ENCODE peak calls at places on chromosomes 12 and 14, in eight cellular contexts. One of them, this sample, is unnamed.

GRCh38 chr14:102055181-102055901 is 31.5 kb downstream of the HSP90AA1 start:
- DNase-seq in AG04449: peak
- DNase-seq in astrocyte of the spinal cord: peak
- DNase-seq in sigmoid colon: no peak
- DNase-seq in heart right ventricle: no peak
- DNase-seq in fibroblast of lung: peak
- DNase-seq in vagina: no peak
- DNase-seq in BE2C: no peak
- DNase-seq in this sample: peak

GRCh38 chr12:64670856-64671639 is 60.8 kb downstream of the RASSF3 start:
- DNase-seq in AG04449: no peak
- DNase-seq in astrocyte of the spinal cord: peak
- DNase-seq in sigmoid colon: peak
- DNase-seq in heart right ventricle: no peak
- DNase-seq in fibroblast of lung: peak
- DNase-seq in vagina: no peak
- DNase-seq in BE2C: no peak
- DNase-seq in this sample: no peak

GRCh38 chr12:30926243-30927209 is at the start of gene TSPAN11:
- DNase-seq in AG04449: no peak
- DNase-seq in astrocyte of the spinal cord: peak
- DNase-seq in sigmoid colon: no peak
- DNase-seq in heart right ventricle: peak
- DNase-seq in fibroblast of lung: peak
- DNase-seq in vagina: peak
- DNase-seq in BE2C: peak
- DNase-seq in this sample: no peak

GRCh38 chr12:61097991-61098580 is 1162.1 kb upstream of the USP15 start:
- DNase-seq in AG04449: no peak
- DNase-seq in astrocyte of the spinal cord: no peak
- DNase-seq in sigmoid colon: no peak
- DNase-seq in heart right ventricle: no peak
- DNase-seq in fibroblast of lung: no peak
- DNase-seq in vagina: no peak
- DNase-seq in BE2C: no peak
- DNase-seq in this sample: no peak

GRCh38 chr14:77459072-77459723 is 1.3 kb downstream of the AHSA1 start:
- DNase-seq in AG04449: peak
- DNase-seq in astrocyte of the spinal cord: peak
- DNase-seq in sigmoid colon: no peak
- DNase-seq in heart right ventricle: no peak
- DNase-seq in fibroblast of lung: peak
- DNase-seq in vagina: no peak
- DNase-seq in BE2C: peak
- DNase-seq in this sample: no peak

GRCh38 chr12:123150273-123150803 is 552 bp downstream of the PITPNM2 start:
- DNase-seq in AG04449: no peak
- DNase-seq in astrocyte of the spinal cord: no peak
- DNase-seq in sigmoid colon: peak
- DNase-seq in heart right ventricle: peak
- DNase-seq in fibroblast of lung: no peak
- DNase-seq in vagina: no peak
- DNase-seq in BE2C: peak
- DNase-seq in this sample: no peak

GRCh38 chr12:109137055-109137454 is 20.7 kb downstream of the ACACB start:
- DNase-seq in AG04449: no peak
- DNase-seq in astrocyte of the spinal cord: no peak
- DNase-seq in sigmoid colon: no peak
- DNase-seq in heart right ventricle: no peak
- DNase-seq in fibroblast of lung: no peak
- DNase-seq in vagina: no peak
- DNase-seq in BE2C: no peak
- DNase-seq in this sample: no peak

GRCh38 chr14:93984987-93985410 is 8.6 kb upstream of the ASB2 start:
- DNase-seq in AG04449: peak
- DNase-seq in astrocyte of the spinal cord: peak
- DNase-seq in sigmoid colon: peak
- DNase-seq in heart right ventricle: no peak
- DNase-seq in fibroblast of lung: peak
- DNase-seq in vagina: no peak
- DNase-seq in BE2C: peak
- DNase-seq in this sample: peak

GRCh38 chr14:101075025-101075800 is 171.7 kb upstream of the RTL1 start:
- DNase-seq in AG04449: no peak
- DNase-seq in astrocyte of the spinal cord: no peak
- DNase-seq in sigmoid colon: no peak
- DNase-seq in heart right ventricle: no peak
- DNase-seq in fibroblast of lung: no peak
- DNase-seq in vagina: peak
- DNase-seq in BE2C: no peak
- DNase-seq in this sample: no peak

GRCh38 chr14:61525293-61526011 is 169.9 kb upstream of the HIF1A start:
- DNase-seq in AG04449: no peak
- DNase-seq in astrocyte of the spinal cord: peak
- DNase-seq in sigmoid colon: peak
- DNase-seq in heart right ventricle: peak
- DNase-seq in fibroblast of lung: peak
- DNase-seq in vagina: peak
- DNase-seq in BE2C: peak
- DNase-seq in this sample: no peak

GRCh38 chr12:51925400-51926063 is 18.2 kb downstream of the ACVRL1 start:
- DNase-seq in AG04449: no peak
- DNase-seq in astrocyte of the spinal cord: no peak
- DNase-seq in sigmoid colon: no peak
- DNase-seq in heart right ventricle: no peak
- DNase-seq in fibroblast of lung: no peak
- DNase-seq in vagina: no peak
- DNase-seq in BE2C: no peak
- DNase-seq in this sample: no peak

GRCh38 chr12:51922146-51922545 is 14.8 kb downstream of the ACVRL1 start:
- DNase-seq in AG04449: no peak
- DNase-seq in astrocyte of the spinal cord: no peak
- DNase-seq in sigmoid colon: peak
- DNase-seq in heart right ventricle: no peak
- DNase-seq in fibroblast of lung: no peak
- DNase-seq in vagina: no peak
- DNase-seq in BE2C: no peak
- DNase-seq in this sample: no peak

GRCh38 chr12:51922762-51923505 is 15.6 kb downstream of the ACVRL1 start:
- DNase-seq in AG04449: peak
- DNase-seq in astrocyte of the spinal cord: peak
- DNase-seq in sigmoid colon: peak
- DNase-seq in heart right ventricle: no peak
- DNase-seq in fibroblast of lung: peak
- DNase-seq in vagina: no peak
- DNase-seq in BE2C: no peak
- DNase-seq in this sample: peak

GRCh38 chr12:51924551-51925399 is 17.5 kb downstream of the ACVRL1 start:
- DNase-seq in AG04449: no peak
- DNase-seq in astrocyte of the spinal cord: no peak
- DNase-seq in sigmoid colon: no peak
- DNase-seq in heart right ventricle: no peak
- DNase-seq in fibroblast of lung: no peak
- DNase-seq in vagina: no peak
- DNase-seq in BE2C: no peak
- DNase-seq in this sample: no peak

GRCh38 chr12:51923506-51924365 is 16.4 kb downstream of the ACVRL1 start:
- DNase-seq in AG04449: no peak
- DNase-seq in astrocyte of the spinal cord: no peak
- DNase-seq in sigmoid colon: peak
- DNase-seq in heart right ventricle: peak
- DNase-seq in fibroblast of lung: peak
- DNase-seq in vagina: no peak
- DNase-seq in BE2C: peak
- DNase-seq in this sample: no peak
- H3K4me3 ChIP-seq in AG04449: no peak
- H3K4me3 ChIP-seq in astrocyte of the spinal cord: no peak
- H3K4me3 ChIP-seq in sigmoid colon: no peak
- H3K4me3 ChIP-seq in heart right ventricle: peak
- H3K4me3 ChIP-seq in fibroblast of lung: peak
- H3K4me3 ChIP-seq in vagina: peak
- H3K4me3 ChIP-seq in BE2C: no peak
- H3K4me3 ChIP-seq in this sample: peak

GRCh38 chr14:69005432-69006148 is 26.5 kb upstream of the ACTN1 start:
- DNase-seq in AG04449: peak
- DNase-seq in astrocyte of the spinal cord: peak
- DNase-seq in sigmoid colon: peak
- DNase-seq in heart right ventricle: peak
- DNase-seq in fibroblast of lung: peak
- DNase-seq in vagina: peak
- DNase-seq in BE2C: peak
- DNase-seq in this sample: peak

GRCh38 chr14:69004731-69005431 is 25.8 kb upstream of the ACTN1 start:
- DNase-seq in AG04449: no peak
- DNase-seq in astrocyte of the spinal cord: peak
- DNase-seq in sigmoid colon: no peak
- DNase-seq in heart right ventricle: no peak
- DNase-seq in fibroblast of lung: no peak
- DNase-seq in vagina: no peak
- DNase-seq in BE2C: no peak
- DNase-seq in this sample: no peak

GRCh38 chr14:69001375-69001774 is 22.3 kb upstream of the ACTN1 start:
- DNase-seq in AG04449: no peak
- DNase-seq in astrocyte of the spinal cord: no peak
- DNase-seq in sigmoid colon: no peak
- DNase-seq in heart right ventricle: no peak
- DNase-seq in fibroblast of lung: no peak
- DNase-seq in vagina: no peak
- DNase-seq in BE2C: no peak
- DNase-seq in this sample: no peak

GRCh38 chr14:69003626-69004025 is 24.5 kb upstream of the ACTN1 start:
- DNase-seq in AG04449: no peak
- DNase-seq in astrocyte of the spinal cord: no peak
- DNase-seq in sigmoid colon: no peak
- DNase-seq in heart right ventricle: no peak
- DNase-seq in fibroblast of lung: no peak
- DNase-seq in vagina: no peak
- DNase-seq in BE2C: no peak
- DNase-seq in this sample: no peak

DNA sequence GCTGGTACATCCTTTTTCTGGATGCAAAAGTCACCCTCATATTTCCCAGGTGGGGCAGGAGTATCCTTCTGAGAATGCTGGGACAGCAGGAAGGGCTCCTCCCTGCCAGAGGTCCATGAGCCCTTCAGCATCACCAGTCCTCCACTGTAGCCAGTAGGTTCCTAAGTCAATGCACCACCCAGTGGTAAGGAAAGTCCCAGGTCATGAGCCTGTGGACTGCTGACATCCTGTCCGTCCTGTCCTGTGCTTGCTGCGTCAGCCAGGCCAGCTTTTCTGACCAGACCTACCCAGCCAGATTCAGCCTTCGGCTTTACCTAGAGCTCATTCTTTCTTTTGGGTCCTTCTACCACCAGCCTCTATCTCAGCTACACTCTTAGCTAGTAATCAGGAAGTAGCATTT is 23.0 kb upstream of the ACTN1 start:
- DNase-seq in AG04449: no peak
- DNase-seq in astrocyte of the spinal cord: no peak
- DNase-seq in sigmoid colon: no peak
- DNase-seq in heart right ventricle: peak
- DNase-seq in fibroblast of lung: no peak
- DNase-seq in vagina: no peak
- DNase-seq in BE2C: no peak
- DNase-seq in this sample: no peak
- TF ChIP-seq CTCF in AG04449: no peak
- TF ChIP-seq CTCF in astrocyte of the spinal cord: peak
- TF ChIP-seq CTCF in sigmoid colon: no peak
- TF ChIP-seq CTCF in heart right ventricle: peak
- TF ChIP-seq CTCF in fibroblast of lung: no peak
- TF ChIP-seq CTCF in vagina: no peak
- TF ChIP-seq CTCF in BE2C: peak
- TF ChIP-seq CTCF in this sample: peak

GRCh38 chr14:76138119-76138757 is 13.5 kb upstream of the GPATCH2L start:
- DNase-seq in AG04449: no peak
- DNase-seq in astrocyte of the spinal cord: no peak
- DNase-seq in sigmoid colon: no peak
- DNase-seq in heart right ventricle: no peak
- DNase-seq in fibroblast of lung: no peak
- DNase-seq in vagina: no peak
- DNase-seq in BE2C: no peak
- DNase-seq in this sample: no peak

GRCh38 chr14:76138758-76139723 is 12.7 kb upstream of the GPATCH2L start:
- DNase-seq in AG04449: no peak
- DNase-seq in astrocyte of the spinal cord: no peak
- DNase-seq in sigmoid colon: no peak
- DNase-seq in heart right ventricle: no peak
- DNase-seq in fibroblast of lung: no peak
- DNase-seq in vagina: no peak
- DNase-seq in BE2C: no peak
- DNase-seq in this sample: no peak

GRCh38 chr14:76149196-76149595 is 2.5 kb upstream of the GPATCH2L start:
- DNase-seq in AG04449: no peak
- DNase-seq in astrocyte of the spinal cord: no peak
- DNase-seq in sigmoid colon: no peak
- DNase-seq in heart right ventricle: no peak
- DNase-seq in fibroblast of lung: no peak
- DNase-seq in vagina: no peak
- DNase-seq in BE2C: no peak
- DNase-seq in this sample: no peak

DNA sequence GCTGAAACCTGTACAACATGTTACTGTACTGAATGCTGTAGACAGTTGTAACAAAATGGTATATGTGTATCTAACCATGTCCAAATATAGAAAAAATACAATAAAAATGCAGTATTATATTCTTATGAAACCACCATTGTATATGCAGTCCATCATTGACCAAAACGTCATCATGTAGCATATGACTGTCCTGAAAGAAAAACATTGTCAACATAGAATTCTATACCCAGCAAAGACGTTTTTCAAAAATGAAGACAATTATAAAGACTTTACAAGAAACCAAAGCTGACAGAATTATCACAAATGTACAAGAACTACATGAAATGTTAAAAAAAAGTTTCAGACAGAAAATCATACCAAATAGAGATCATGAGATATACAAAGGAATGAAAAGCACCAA is 8.1 kb upstream of the GPATCH2L start:
- DNase-seq in AG04449: no peak
- DNase-seq in astrocyte of the spinal cord: no peak
- DNase-seq in sigmoid colon: no peak
- DNase-seq in heart right ventricle: no peak
- DNase-seq in fibroblast of lung: no peak
- DNase-seq in vagina: no peak
- DNase-seq in BE2C: no peak
- DNase-seq in this sample: no peak
- H3K4me3 ChIP-seq in AG04449: no peak
- H3K4me3 ChIP-seq in astrocyte of the spinal cord: no peak
- H3K4me3 ChIP-seq in sigmoid colon: no peak
- H3K4me3 ChIP-seq in heart right ventricle: no peak
- H3K4me3 ChIP-seq in fibroblast of lung: no peak
- H3K4me3 ChIP-seq in vagina: no peak
- H3K4me3 ChIP-seq in BE2C: no peak
- H3K4me3 ChIP-seq in this sample: no peak

DNA sequence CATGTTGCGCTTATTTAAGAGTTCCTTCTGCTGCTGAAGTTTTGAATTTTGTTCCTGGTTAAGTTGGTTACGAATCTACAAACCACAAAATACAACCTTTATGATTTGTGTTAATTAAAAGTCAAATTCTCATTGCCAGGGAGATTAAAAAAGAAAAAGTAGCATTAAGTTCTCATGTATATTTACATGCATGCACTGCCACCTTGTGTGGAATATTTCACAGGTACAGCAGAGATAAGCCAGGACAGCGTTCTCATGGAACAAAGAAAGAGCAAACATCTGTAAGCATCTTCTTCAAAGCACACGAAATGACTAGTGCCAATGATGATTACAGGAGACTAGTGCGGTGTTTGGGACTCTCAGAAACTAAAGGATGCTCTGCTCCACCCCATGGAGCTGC is 34.2 kb downstream of the ZFYVE21 start:
- DNase-seq in AG04449: no peak
- DNase-seq in astrocyte of the spinal cord: no peak
- DNase-seq in sigmoid colon: no peak
- DNase-seq in heart right ventricle: no peak
- DNase-seq in fibroblast of lung: no peak
- DNase-seq in vagina: no peak
- DNase-seq in BE2C: no peak
- DNase-seq in this sample: no peak
- TF ChIP-seq CTCF in AG04449: no peak
- TF ChIP-seq CTCF in astrocyte of the spinal cord: peak
- TF ChIP-seq CTCF in sigmoid colon: peak
- TF ChIP-seq CTCF in heart right ventricle: no peak
- TF ChIP-seq CTCF in fibroblast of lung: no peak
- TF ChIP-seq CTCF in vagina: no peak
- TF ChIP-seq CTCF in BE2C: no peak
- TF ChIP-seq CTCF in this sample: no peak